ENCODE peak calls at places on chromosomes 5 and 9, in six cellular contexts. One of them, this sample, is unnamed.

GRCh38 chr9:123421801-123422455 is 65.9 kb downstream of the CRB2 start:
- DNase-seq in uterus: no peak
- DNase-seq in MCF 10A: no peak
- DNase-seq in fibroblast of pulmonary artery: no peak
- DNase-seq in neural crest cell: no peak
- DNase-seq in choroid plexus epithelial cell: no peak
- DNase-seq in this sample: no peak

GRCh38 chr5:167614294-167615104 is 676.9 kb upstream of the WWC1 start:
- DNase-seq in choroid plexus epithelial cell: no peak
- DNase-seq in neural crest cell: no peak
- DNase-seq in uterus: no peak
- DNase-seq in fibroblast of pulmonary artery: no peak
- DNase-seq in MCF 10A: no peak
- DNase-seq in this sample: no peak

GRCh38 chr5:157708866-157709265 is 22.4 kb upstream of the THG1L start:
- DNase-seq in fibroblast of pulmonary artery: peak
- DNase-seq in uterus: no peak
- DNase-seq in MCF 10A: no peak
- DNase-seq in choroid plexus epithelial cell: no peak
- DNase-seq in neural crest cell: no peak
- DNase-seq in this sample: peak

GRCh38 chr9:134293576-134294227 is 32.6 kb upstream of the RXRA start:
- DNase-seq in uterus: no peak
- DNase-seq in MCF 10A: no peak
- DNase-seq in choroid plexus epithelial cell: peak
- DNase-seq in neural crest cell: no peak
- DNase-seq in fibroblast of pulmonary artery: no peak
- DNase-seq in this sample: peak

GRCh38 chr5:82386576-82386975 is 108.4 kb upstream of the RPS23 start:
- DNase-seq in uterus: no peak
- DNase-seq in neural crest cell: no peak
- DNase-seq in MCF 10A: no peak
- DNase-seq in choroid plexus epithelial cell: no peak
- DNase-seq in fibroblast of pulmonary artery: no peak
- DNase-seq in this sample: no peak

GRCh38 chr5:26326153-26326759 is 712.1 kb downstream of the CDH9 start:
- DNase-seq in MCF 10A: no peak
- DNase-seq in fibroblast of pulmonary artery: no peak
- DNase-seq in choroid plexus epithelial cell: no peak
- DNase-seq in neural crest cell: no peak
- DNase-seq in uterus: no peak
- DNase-seq in this sample: no peak

GRCh38 chr5:127648997-127649550 is at the start of gene CTXN3:
- DNase-seq in MCF 10A: no peak
- DNase-seq in neural crest cell: no peak
- DNase-seq in fibroblast of pulmonary artery: no peak
- DNase-seq in choroid plexus epithelial cell: no peak
- DNase-seq in uterus: no peak
- DNase-seq in this sample: no peak

GRCh38 chr5:675111-675875 is 17.9 kb downstream of the TPPP start:
- DNase-seq in choroid plexus epithelial cell: no peak
- DNase-seq in MCF 10A: no peak
- DNase-seq in fibroblast of pulmonary artery: no peak
- DNase-seq in uterus: peak
- DNase-seq in neural crest cell: no peak
- DNase-seq in this sample: no peak

GRCh38 chr9:137459147-137459600 is at the start of gene NSMF:
- DNase-seq in MCF 10A: peak
- DNase-seq in neural crest cell: peak
- DNase-seq in choroid plexus epithelial cell: peak
- DNase-seq in uterus: peak
- DNase-seq in fibroblast of pulmonary artery: peak
- DNase-seq in this sample: peak

GRCh38 chr5:62778327-62779009 is 199.8 kb downstream of the LRRC70 start:
- DNase-seq in choroid plexus epithelial cell: no peak
- DNase-seq in uterus: no peak
- DNase-seq in MCF 10A: no peak
- DNase-seq in fibroblast of pulmonary artery: no peak
- DNase-seq in neural crest cell: no peak
- DNase-seq in this sample: no peak

GRCh38 chr9:34383904-34384303 is 7.2 kb upstream of the MYORG start:
- DNase-seq in MCF 10A: no peak
- DNase-seq in uterus: no peak
- DNase-seq in choroid plexus epithelial cell: no peak
- DNase-seq in neural crest cell: no peak
- DNase-seq in fibroblast of pulmonary artery: no peak
- DNase-seq in this sample: no peak

GRCh38 chr5:179318193-179318955 is 26.9 kb downstream of the ADAMTS2 start:
- DNase-seq in uterus: no peak
- DNase-seq in choroid plexus epithelial cell: no peak
- DNase-seq in MCF 10A: no peak
- DNase-seq in neural crest cell: peak
- DNase-seq in fibroblast of pulmonary artery: no peak
- DNase-seq in this sample: no peak

GRCh38 chr5:170917113-170917512 is 55.3 kb downstream of the RANBP17 start:
- DNase-seq in fibroblast of pulmonary artery: peak
- DNase-seq in neural crest cell: no peak
- DNase-seq in choroid plexus epithelial cell: peak
- DNase-seq in MCF 10A: peak
- DNase-seq in uterus: no peak
- DNase-seq in this sample: peak

GRCh38 chr9:5832543-5833529 is at the start of gene ERMP1:
- DNase-seq in MCF 10A: peak
- DNase-seq in uterus: peak
- DNase-seq in fibroblast of pulmonary artery: peak
- DNase-seq in neural crest cell: peak
- DNase-seq in choroid plexus epithelial cell: peak
- DNase-seq in this sample: peak

GRCh38 chr9:99264070-99264469 is 42.0 kb downstream of the SEC61B start:
- DNase-seq in MCF 10A: peak
- DNase-seq in choroid plexus epithelial cell: peak
- DNase-seq in fibroblast of pulmonary artery: peak
- DNase-seq in uterus: no peak
- DNase-seq in neural crest cell: no peak
- DNase-seq in this sample: no peak

GRCh38 chr9:105994970-105995369 is 300.6 kb downstream of the TMEM38B start:
- DNase-seq in uterus: no peak
- DNase-seq in neural crest cell: no peak
- DNase-seq in choroid plexus epithelial cell: no peak
- DNase-seq in MCF 10A: peak
- DNase-seq in fibroblast of pulmonary artery: no peak
- DNase-seq in this sample: no peak

GRCh38 chr9:126763130-126763764 is 41.6 kb upstream of the ZBTB43 start:
- DNase-seq in neural crest cell: no peak
- DNase-seq in MCF 10A: no peak
- DNase-seq in fibroblast of pulmonary artery: no peak
- DNase-seq in uterus: no peak
- DNase-seq in choroid plexus epithelial cell: peak
- DNase-seq in this sample: no peak

GRCh38 chr5:179619776-179620175 is 3.7 kb downstream of the HNRNPH1 start:
- DNase-seq in choroid plexus epithelial cell: no peak
- DNase-seq in fibroblast of pulmonary artery: no peak
- DNase-seq in uterus: no peak
- DNase-seq in neural crest cell: no peak
- DNase-seq in MCF 10A: no peak
- DNase-seq in this sample: peak

GRCh38 chr5:136814621-136815378 is 449.5 kb upstream of the TRPC7 start:
- DNase-seq in fibroblast of pulmonary artery: peak
- DNase-seq in MCF 10A: no peak
- DNase-seq in choroid plexus epithelial cell: no peak
- DNase-seq in neural crest cell: no peak
- DNase-seq in uterus: no peak
- DNase-seq in this sample: peak

GRCh38 chr9:110021891-110022290 is 186.1 kb downstream of the C9orf152 start:
- DNase-seq in fibroblast of pulmonary artery: no peak
- DNase-seq in choroid plexus epithelial cell: peak
- DNase-seq in neural crest cell: no peak
- DNase-seq in MCF 10A: no peak
- DNase-seq in uterus: no peak
- DNase-seq in this sample: no peak

GRCh38 chr5:126676195-126676624 is 75.5 kb downstream of the PHAX start:
- DNase-seq in choroid plexus epithelial cell: peak
- DNase-seq in uterus: peak
- DNase-seq in neural crest cell: peak
- DNase-seq in fibroblast of pulmonary artery: peak
- DNase-seq in MCF 10A: peak
- DNase-seq in this sample: peak

GRCh38 chr9:137488330-137488653 is 29.2 kb upstream of the NSMF start:
- DNase-seq in neural crest cell: no peak
- DNase-seq in fibroblast of pulmonary artery: peak
- DNase-seq in MCF 10A: no peak
- DNase-seq in choroid plexus epithelial cell: no peak
- DNase-seq in uterus: no peak
- DNase-seq in this sample: no peak

GRCh38 chr9:69097053-69097452 is 61.5 kb downstream of the FXN start:
- DNase-seq in fibroblast of pulmonary artery: peak
- DNase-seq in uterus: no peak
- DNase-seq in choroid plexus epithelial cell: peak
- DNase-seq in MCF 10A: peak
- DNase-seq in neural crest cell: no peak
- DNase-seq in this sample: peak

GRCh38 chr5:98929123-98929981 is 545 bp upstream of the CHD1 start:
- DNase-seq in neural crest cell: peak
- DNase-seq in MCF 10A: peak
- DNase-seq in fibroblast of pulmonary artery: peak
- DNase-seq in uterus: peak
- DNase-seq in choroid plexus epithelial cell: peak
- DNase-seq in this sample: peak

DNA sequence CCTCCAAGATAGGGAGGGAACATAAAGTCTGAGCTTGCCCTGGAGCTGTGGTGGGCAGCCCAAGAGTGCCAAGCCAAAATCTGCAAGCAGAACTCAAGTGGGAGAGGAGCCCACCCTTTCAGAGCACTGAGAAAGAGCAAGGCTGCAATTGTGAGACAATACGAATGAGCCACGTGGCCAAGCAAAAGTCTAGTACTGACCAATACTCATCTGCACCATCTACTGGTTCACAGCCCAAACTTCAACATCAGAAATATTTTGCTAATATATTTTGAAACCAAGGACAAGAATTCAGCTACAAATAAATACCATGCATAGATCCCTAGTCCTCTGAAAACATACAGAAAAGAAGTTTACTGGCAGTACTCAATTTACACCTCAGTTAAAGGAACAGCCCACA is 696.2 kb upstream of the COX7C start:
- DNase-seq in MCF 10A: no peak
- DNase-seq in uterus: no peak
- DNase-seq in choroid plexus epithelial cell: no peak
- DNase-seq in neural crest cell: no peak
- DNase-seq in fibroblast of pulmonary artery: no peak
- DNase-seq in this sample: no peak
- TF ChIP-seq CTCF in MCF 10A: no peak
- TF ChIP-seq CTCF in uterus: no peak
- TF ChIP-seq CTCF in choroid plexus epithelial cell: no peak
- TF ChIP-seq CTCF in neural crest cell: peak
- TF ChIP-seq CTCF in fibroblast of pulmonary artery: no peak
- TF ChIP-seq CTCF in this sample: no peak

DNA sequence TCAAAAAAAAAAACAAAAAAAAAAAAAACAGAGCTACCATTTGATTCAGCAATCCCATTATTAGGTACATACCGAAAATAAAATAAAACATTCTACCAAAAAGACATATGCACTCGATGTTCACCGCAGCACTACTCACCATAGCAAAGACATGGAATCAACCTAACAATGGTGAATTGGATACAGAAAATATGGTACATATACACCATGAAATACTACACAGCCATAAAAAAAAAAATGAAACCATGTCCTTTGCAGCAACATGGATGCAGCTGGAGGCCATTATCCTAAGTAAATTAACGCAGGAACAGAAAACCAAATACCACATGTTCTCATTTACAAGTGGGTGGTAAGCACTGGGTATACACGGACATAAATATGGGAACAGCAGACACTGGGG is 21.3 kb downstream of the MRPS27 start:
- DNase-seq in uterus: no peak
- DNase-seq in fibroblast of pulmonary artery: no peak
- DNase-seq in neural crest cell: no peak
- DNase-seq in choroid plexus epithelial cell: no peak
- DNase-seq in MCF 10A: no peak
- DNase-seq in this sample: no peak
- TF ChIP-seq CTCF in uterus: no peak
- TF ChIP-seq CTCF in fibroblast of pulmonary artery: no peak
- TF ChIP-seq CTCF in neural crest cell: no peak
- TF ChIP-seq CTCF in choroid plexus epithelial cell: no peak
- TF ChIP-seq CTCF in MCF 10A: no peak
- TF ChIP-seq CTCF in this sample: no peak

DNA sequence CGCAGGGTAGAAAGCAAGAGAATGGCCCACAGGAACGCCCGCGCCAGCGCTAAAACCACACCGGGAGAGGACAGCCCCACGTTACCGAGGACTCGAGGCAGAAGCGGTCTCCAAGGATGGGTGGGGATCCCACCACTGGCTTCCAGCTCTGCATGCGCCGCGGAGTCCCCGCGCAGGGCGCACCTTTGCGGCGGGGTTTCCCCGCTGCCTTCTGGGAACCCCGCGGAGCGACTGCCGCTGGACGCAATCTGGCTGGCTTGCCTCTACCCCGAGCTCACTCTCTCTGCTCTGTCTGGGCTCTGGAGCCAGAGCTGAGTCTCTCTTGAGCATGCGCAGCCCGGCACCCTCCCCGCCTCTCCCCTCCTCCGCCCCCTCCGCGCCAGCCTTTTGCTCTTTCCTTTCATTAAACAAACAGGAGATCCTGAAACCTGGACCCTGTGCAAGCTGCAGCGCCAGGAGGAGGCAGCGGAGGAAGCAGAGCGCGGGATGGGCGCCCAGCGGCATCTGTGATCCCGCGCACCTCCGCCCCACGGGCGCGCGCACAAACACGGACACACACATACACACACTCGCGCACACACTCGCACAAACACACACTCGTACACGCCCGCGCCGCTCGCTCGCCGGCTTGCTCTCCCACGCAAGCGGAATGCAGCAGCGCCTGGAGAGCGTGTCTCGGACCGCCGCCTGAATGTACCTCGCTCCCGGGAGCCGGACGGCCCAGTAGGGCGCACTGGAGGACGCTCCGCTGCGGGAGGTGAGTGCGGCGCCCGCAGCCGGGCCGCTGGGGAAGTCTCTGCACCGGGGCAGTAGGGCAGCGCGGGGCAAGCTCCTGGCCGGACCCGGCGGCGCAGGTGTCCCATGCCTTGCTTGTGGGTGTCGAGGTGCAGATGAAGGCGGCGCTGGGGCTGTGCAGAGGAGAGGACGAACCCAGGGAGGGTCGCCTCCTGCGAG is at the start of gene PLPPR1:
- DNase-seq in fibroblast of pulmonary artery: peak
- DNase-seq in uterus: no peak
- DNase-seq in MCF 10A: no peak
- DNase-seq in neural crest cell: peak
- DNase-seq in choroid plexus epithelial cell: peak
- DNase-seq in this sample: peak
- TF ChIP-seq CTCF in fibroblast of pulmonary artery: no peak
- TF ChIP-seq CTCF in uterus: no peak
- TF ChIP-seq CTCF in MCF 10A: no peak
- TF ChIP-seq CTCF in neural crest cell: no peak
- TF ChIP-seq CTCF in choroid plexus epithelial cell: no peak
- TF ChIP-seq CTCF in this sample: no peak

DNA sequence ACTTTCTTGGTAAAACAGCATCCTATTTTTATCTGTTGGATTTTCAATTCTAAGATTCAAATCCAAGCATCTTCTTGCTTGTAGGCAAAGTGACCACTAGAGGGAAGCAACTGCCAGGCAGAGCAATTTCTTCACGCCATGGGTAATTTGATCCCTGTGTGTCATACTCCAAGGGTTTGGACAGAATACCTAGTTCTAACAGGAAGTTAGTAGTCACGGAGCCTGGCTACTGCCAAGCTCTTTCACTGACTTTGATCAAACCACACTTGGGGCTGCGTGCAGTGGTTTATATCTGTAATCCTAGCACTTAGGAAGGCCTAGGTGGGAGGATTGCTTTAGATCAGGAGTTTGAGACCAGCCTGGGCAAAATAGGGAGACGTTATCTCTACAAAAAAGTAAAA is 473.6 kb upstream of the TNC start:
- DNase-seq in fibroblast of pulmonary artery: peak
- DNase-seq in choroid plexus epithelial cell: peak
- DNase-seq in MCF 10A: peak
- DNase-seq in uterus: peak
- DNase-seq in neural crest cell: peak
- DNase-seq in this sample: peak
- TF ChIP-seq CTCF in fibroblast of pulmonary artery: peak
- TF ChIP-seq CTCF in choroid plexus epithelial cell: peak
- TF ChIP-seq CTCF in MCF 10A: peak
- TF ChIP-seq CTCF in uterus: peak
- TF ChIP-seq CTCF in neural crest cell: peak
- TF ChIP-seq CTCF in this sample: peak

This sample was measured in fibroblast of the aortic adventitia.